ENCODE peak calls at places on chromosomes 7 and 10, in five cellular contexts. Z, B, A, S and K are unnamed samples.

GRCh38 chr10:1673568-1674345 is 63.6 kb downstream of the ADARB2 start:
- DNase-seq in Z (no peak), B (no peak), A (no peak), S (no peak), K (no peak)

GRCh38 chr7:122770943-122771342 is 68.2 kb upstream of the RNF148 start:
- DNase-seq in Z (no peak), B (no peak), A (no peak), S (no peak), K (peak)

GRCh38 chr10:70267161-70267933 is 16.5 kb downstream of the NPFFR1 start:
- DNase-seq in Z (no peak), B (no peak), A (no peak), S (no peak), K (peak)

GRCh38 chr7:121752706-121753105 is 120.3 kb upstream of the PTPRZ1 start:
- DNase-seq in Z (peak), B (no peak), A (peak), S (no peak), K (peak)

GRCh38 chr7:158353606-158354570 is 233.7 kb downstream of the PTPRN2 start:
- DNase-seq in Z (peak), B (no peak), A (peak), S (no peak), K (peak)

GRCh38 chr7:72504057-72504456 is 91.9 kb upstream of the CALN1 start:
- DNase-seq in Z (no peak), B (no peak), A (peak), S (no peak), K (no peak)

GRCh38 chr7:125436220-125436619 is 506.6 kb upstream of the POT1 start:
- DNase-seq in Z (no peak), B (no peak), A (no peak), S (no peak), K (no peak)

GRCh38 chr10:3853016-3853415 is 68.0 kb upstream of the KLF6 start:
- DNase-seq in Z (no peak), B (no peak), A (no peak), S (no peak), K (no peak)

GRCh38 chr7:575425-576366 is 56.0 kb upstream of the PDGFA start:
- DNase-seq in Z (no peak), B (no peak), A (no peak), S (no peak), K (no peak)

GRCh38 chr7:25009271-25009670 is 29.3 kb upstream of the OSBPL3 start:
- DNase-seq in Z (no peak), B (no peak), A (no peak), S (no peak), K (no peak)

GRCh38 chr7:20745716-20746115 is 41.0 kb downstream of the SP8 start:
- DNase-seq in Z (no peak), B (no peak), A (no peak), S (no peak), K (peak)

GRCh38 chr10:91597397-91597881 is 35.4 kb downstream of the PPP1R3C start:
- DNase-seq in Z (no peak), B (no peak), A (peak), S (no peak), K (no peak)

GRCh38 chr10:103766751-103767509 is 88.4 kb downstream of the SH3PXD2A start:
- DNase-seq in Z (peak), B (no peak), A (no peak), S (no peak), K (no peak)
- TF ChIP-seq SUZ12 in Z (no peak), B (no peak), A (no peak), S (no peak), K (no peak)

GRCh38 chr10:17523917-17524316 is 69.5 kb upstream of the ST8SIA6 start:
- DNase-seq in Z (no peak), B (no peak), A (peak), S (no peak), K (no peak)

GRCh38 chr10:17528296-17528862 is 74.0 kb upstream of the ST8SIA6 start:
- DNase-seq in Z (no peak), B (no peak), A (no peak), S (no peak), K (no peak)

GRCh38 chr10:17523246-17523753 is 68.9 kb upstream of the ST8SIA6 start:
- DNase-seq in Z (no peak), B (no peak), A (no peak), S (no peak), K (no peak)

GRCh38 chr10:17527530-17528146 is 73.2 kb upstream of the ST8SIA6 start:
- DNase-seq in Z (peak), B (no peak), A (no peak), S (peak), K (no peak)
- TF ChIP-seq SUZ12 in Z (no peak), B (no peak), A (no peak), S (no peak), K (no peak)

GRCh38 chr7:111676811-111677210 is 114.5 kb upstream of the IMMP2L start:
- DNase-seq in Z (no peak), B (no peak), A (no peak), S (no peak), K (no peak)

GRCh38 chr7:111668711-111669110 is 106.4 kb upstream of the IMMP2L start:
- DNase-seq in Z (no peak), B (no peak), A (no peak), S (no peak), K (no peak)

GRCh38 chr7:111677848-111678247 is 115.6 kb upstream of the IMMP2L start:
- DNase-seq in Z (no peak), B (no peak), A (no peak), S (no peak), K (no peak)

GRCh38 chr7:111676167-111676566 is 113.9 kb upstream of the IMMP2L start:
- DNase-seq in Z (no peak), B (no peak), A (no peak), S (no peak), K (no peak)

DNA sequence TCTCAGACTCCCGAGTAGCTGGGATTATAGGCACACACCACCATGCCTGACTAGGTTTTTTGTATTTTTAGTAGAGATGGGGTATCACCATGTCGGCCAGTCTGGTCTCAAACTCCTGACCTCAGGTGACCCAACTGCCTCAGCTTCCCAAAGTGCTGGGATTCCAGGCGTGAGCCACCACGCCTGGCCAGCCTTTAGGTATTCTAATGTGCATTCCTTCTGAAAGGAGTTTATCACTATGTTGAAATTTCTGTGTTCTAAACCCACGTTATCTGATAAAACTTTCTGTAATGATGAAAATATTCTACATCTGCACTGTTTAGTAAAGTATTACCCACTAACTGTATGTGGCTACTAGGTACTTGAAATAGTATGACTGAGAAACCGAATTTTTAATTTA is 110.6 kb upstream of the IMMP2L start:
- DNase-seq in Z (no peak), B (no peak), A (no peak), S (no peak), K (no peak)
- TF ChIP-seq SUZ12 in Z (no peak), B (no peak), A (no peak), S (no peak), K (no peak)

GRCh38 chr10:43594944-43595589 is 11.2 kb upstream of the ZNF485 start:
- DNase-seq in Z (no peak), B (peak), A (no peak), S (no peak), K (no peak)
- TF ChIP-seq SUZ12 in Z (no peak), B (no peak), A (no peak), S (no peak), K (no peak)

GRCh38 chr7:91135300-91135699 is 128.9 kb upstream of the FZD1 start:
- DNase-seq in Z (no peak), B (no peak), A (no peak), S (no peak), K (no peak)

GRCh38 chr7:91135703-91136102 is 128.5 kb upstream of the FZD1 start:
- DNase-seq in Z (peak), B (no peak), A (no peak), S (peak), K (no peak)

GRCh38 chr7:91140286-91140685 is 123.9 kb upstream of the FZD1 start:
- DNase-seq in Z (no peak), B (no peak), A (no peak), S (no peak), K (no peak)

GRCh38 chr7:91137969-91138368 is 126.3 kb upstream of the FZD1 start:
- DNase-seq in Z (no peak), B (no peak), A (no peak), S (no peak), K (no peak)

GRCh38 chr7:91137447-91137846 is 126.8 kb upstream of the FZD1 start:
- DNase-seq in Z (no peak), B (no peak), A (no peak), S (no peak), K (no peak)
- TF ChIP-seq SUZ12 in Z (no peak), B (no peak), A (no peak), S (no peak), K (no peak)

GRCh38 chr7:16634292-16634738 is 11.2 kb downstream of the ANKMY2 start:
- DNase-seq in Z (no peak), B (no peak), A (no peak), S (no peak), K (no peak)
- TF ChIP-seq SUZ12 in Z (no peak), B (no peak), A (no peak), S (no peak), K (no peak)